ENCODE peak calls at places on chromosomes 6 and 20, in six cellular contexts. One of them, this sample, is unnamed.

GRCh38 chr6:134028438-134028837 is 24.0 kb downstream of the SLC2A12 start:
- DNase-seq in cardiac fibroblast: no peak
- DNase-seq in endothelial cell of umbilical vein: no peak
- DNase-seq in body of pancreas: no peak
- DNase-seq in GM20000: no peak
- DNase-seq in uterus: no peak
- DNase-seq in this sample: no peak

GRCh38 chr6:79277109-79277508 is 42.6 kb upstream of the HMGN3 start:
- DNase-seq in uterus: no peak
- DNase-seq in body of pancreas: no peak
- DNase-seq in GM20000: no peak
- DNase-seq in cardiac fibroblast: peak
- DNase-seq in endothelial cell of umbilical vein: peak
- DNase-seq in this sample: no peak

GRCh38 chr20:51164732-51165530 is 142.0 kb upstream of the KCNG1 start:
- DNase-seq in GM20000: no peak
- DNase-seq in uterus: no peak
- DNase-seq in cardiac fibroblast: no peak
- DNase-seq in body of pancreas: no peak
- DNase-seq in endothelial cell of umbilical vein: no peak
- DNase-seq in this sample: no peak

GRCh38 chr20:37518606-37519507 is 2.2 kb upstream of the NNAT start:
- DNase-seq in cardiac fibroblast: no peak
- DNase-seq in body of pancreas: no peak
- DNase-seq in uterus: peak
- DNase-seq in GM20000: no peak
- DNase-seq in endothelial cell of umbilical vein: peak
- DNase-seq in this sample: no peak

GRCh38 chr6:53761036-53761435 is 33.8 kb upstream of the LRRC1 start:
- DNase-seq in body of pancreas: no peak
- DNase-seq in uterus: no peak
- DNase-seq in cardiac fibroblast: no peak
- DNase-seq in GM20000: no peak
- DNase-seq in endothelial cell of umbilical vein: no peak
- DNase-seq in this sample: no peak

GRCh38 chr6:156582509-156582992 is 194.6 kb upstream of the ARID1B start:
- DNase-seq in cardiac fibroblast: no peak
- DNase-seq in uterus: no peak
- DNase-seq in body of pancreas: no peak
- DNase-seq in endothelial cell of umbilical vein: no peak
- DNase-seq in GM20000: no peak
- DNase-seq in this sample: no peak

GRCh38 chr20:53389516-53389915 is 204.1 kb downstream of the ZNF217 start:
- DNase-seq in endothelial cell of umbilical vein: no peak
- DNase-seq in body of pancreas: no peak
- DNase-seq in uterus: no peak
- DNase-seq in cardiac fibroblast: no peak
- DNase-seq in GM20000: no peak
- DNase-seq in this sample: no peak

GRCh38 chr6:106692112-106692822 is 62.9 kb downstream of the QRSL1 start:
- DNase-seq in GM20000: no peak
- DNase-seq in body of pancreas: peak
- DNase-seq in cardiac fibroblast: peak
- DNase-seq in endothelial cell of umbilical vein: peak
- DNase-seq in uterus: no peak
- DNase-seq in this sample: no peak

GRCh38 chr6:57275384-57275783 is 42.0 kb upstream of the PRIM2 start:
- DNase-seq in cardiac fibroblast: no peak
- DNase-seq in uterus: no peak
- DNase-seq in endothelial cell of umbilical vein: no peak
- DNase-seq in body of pancreas: no peak
- DNase-seq in GM20000: no peak
- DNase-seq in this sample: no peak

GRCh38 chr6:96410467-96410866 is 111.1 kb upstream of the UFL1 start:
- DNase-seq in cardiac fibroblast: no peak
- DNase-seq in body of pancreas: no peak
- DNase-seq in GM20000: no peak
- DNase-seq in endothelial cell of umbilical vein: no peak
- DNase-seq in uterus: no peak
- DNase-seq in this sample: no peak

GRCh38 chr6:10837692-10837996 is 695 bp downstream of the MAK start:
- DNase-seq in uterus: no peak
- DNase-seq in body of pancreas: peak
- DNase-seq in endothelial cell of umbilical vein: no peak
- DNase-seq in cardiac fibroblast: peak
- DNase-seq in GM20000: peak
- DNase-seq in this sample: peak

GRCh38 chr6:92114797-92115196 is 1304.6 kb downstream of the EPHA7 start:
- DNase-seq in endothelial cell of umbilical vein: no peak
- DNase-seq in uterus: no peak
- DNase-seq in body of pancreas: no peak
- DNase-seq in cardiac fibroblast: no peak
- DNase-seq in GM20000: no peak
- DNase-seq in this sample: no peak

GRCh38 chr6:41657131-41658094 is 19.1 kb downstream of the MDFI start:
- DNase-seq in body of pancreas: no peak
- DNase-seq in cardiac fibroblast: no peak
- DNase-seq in endothelial cell of umbilical vein: no peak
- DNase-seq in GM20000: no peak
- DNase-seq in uterus: no peak
- DNase-seq in this sample: no peak

GRCh38 chr6:5619249-5619648 is 357.9 kb downstream of the FARS2 start:
- DNase-seq in uterus: no peak
- DNase-seq in endothelial cell of umbilical vein: no peak
- DNase-seq in body of pancreas: no peak
- DNase-seq in GM20000: peak
- DNase-seq in cardiac fibroblast: no peak
- DNase-seq in this sample: peak

GRCh38 chr20:45995213-45996097 is 13.3 kb upstream of the MMP9 start:
- DNase-seq in endothelial cell of umbilical vein: no peak
- DNase-seq in GM20000: no peak
- DNase-seq in body of pancreas: no peak
- DNase-seq in cardiac fibroblast: no peak
- DNase-seq in uterus: no peak
- DNase-seq in this sample: no peak

GRCh38 chr6:131660195-131660594 is 23.1 kb downstream of the ENPP3 start:
- DNase-seq in uterus: no peak
- DNase-seq in GM20000: no peak
- DNase-seq in cardiac fibroblast: peak
- DNase-seq in body of pancreas: no peak
- DNase-seq in endothelial cell of umbilical vein: peak
- DNase-seq in this sample: no peak

GRCh38 chr20:63856111-63856511 is 5.2 kb upstream of the ABHD16B start:
- DNase-seq in cardiac fibroblast: no peak
- DNase-seq in GM20000: peak
- DNase-seq in uterus: no peak
- DNase-seq in endothelial cell of umbilical vein: no peak
- DNase-seq in body of pancreas: no peak
- DNase-seq in this sample: no peak

GRCh38 chr6:29764422-29765196 is 41.4 kb downstream of the HLA-F start:
- DNase-seq in body of pancreas: no peak
- DNase-seq in endothelial cell of umbilical vein: no peak
- DNase-seq in GM20000: no peak
- DNase-seq in uterus: no peak
- DNase-seq in cardiac fibroblast: peak
- DNase-seq in this sample: no peak

GRCh38 chr20:63053430-63054102 is 46.8 kb upstream of the BHLHE23 start:
- DNase-seq in endothelial cell of umbilical vein: no peak
- DNase-seq in GM20000: no peak
- DNase-seq in uterus: no peak
- DNase-seq in cardiac fibroblast: no peak
- DNase-seq in body of pancreas: peak
- DNase-seq in this sample: peak

GRCh38 chr6:157667211-157668033 is 155.6 kb upstream of the SNX9 start:
- DNase-seq in uterus: peak
- DNase-seq in cardiac fibroblast: peak
- DNase-seq in body of pancreas: peak
- DNase-seq in GM20000: peak
- DNase-seq in endothelial cell of umbilical vein: peak
- DNase-seq in this sample: peak

GRCh38 chr6:157668034-157668401 is 155.0 kb upstream of the SNX9 start:
- DNase-seq in cardiac fibroblast: no peak
- DNase-seq in GM20000: no peak
- DNase-seq in body of pancreas: no peak
- DNase-seq in uterus: no peak
- DNase-seq in endothelial cell of umbilical vein: no peak
- DNase-seq in this sample: no peak

GRCh38 chr6:157670466-157671186 is 152.4 kb upstream of the SNX9 start:
- DNase-seq in body of pancreas: no peak
- DNase-seq in uterus: peak
- DNase-seq in endothelial cell of umbilical vein: no peak
- DNase-seq in cardiac fibroblast: no peak
- DNase-seq in GM20000: no peak
- DNase-seq in this sample: peak

GRCh38 chr6:157668690-157669089 is 154.4 kb upstream of the SNX9 start:
- DNase-seq in body of pancreas: no peak
- DNase-seq in GM20000: no peak
- DNase-seq in endothelial cell of umbilical vein: no peak
- DNase-seq in cardiac fibroblast: no peak
- DNase-seq in uterus: no peak
- DNase-seq in this sample: no peak

GRCh38 chr6:157669747-157670216 is 153.3 kb upstream of the SNX9 start:
- DNase-seq in GM20000: no peak
- DNase-seq in cardiac fibroblast: peak
- DNase-seq in endothelial cell of umbilical vein: peak
- DNase-seq in uterus: peak
- DNase-seq in body of pancreas: peak
- DNase-seq in this sample: peak
- TF ChIP-seq CTCF in GM20000: no peak
- TF ChIP-seq CTCF in cardiac fibroblast: peak
- TF ChIP-seq CTCF in endothelial cell of umbilical vein: no peak
- TF ChIP-seq CTCF in uterus: peak
- TF ChIP-seq CTCF in body of pancreas: no peak
- TF ChIP-seq CTCF in this sample: no peak

DNA sequence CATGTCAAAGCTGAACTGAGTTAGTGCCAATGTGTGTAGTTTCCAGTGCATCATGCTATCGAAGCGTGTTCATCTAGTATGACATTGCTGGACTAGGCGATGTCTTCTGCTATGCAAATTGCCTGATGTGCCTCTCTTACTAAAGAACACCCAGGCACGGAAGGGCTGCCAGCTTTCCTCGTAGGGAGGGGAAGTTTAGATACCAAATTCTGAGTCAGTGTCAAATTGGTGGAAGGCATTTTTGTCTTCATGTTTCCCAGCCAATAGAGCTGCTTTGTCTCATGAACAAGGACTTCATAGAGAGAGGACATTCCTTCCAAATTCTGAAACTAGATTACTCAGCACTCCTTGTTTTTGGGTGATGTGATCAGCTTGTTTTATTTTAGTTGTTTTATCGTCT is 320.1 kb downstream of the BTBD3 start:
- DNase-seq in cardiac fibroblast: no peak
- DNase-seq in GM20000: no peak
- DNase-seq in endothelial cell of umbilical vein: no peak
- DNase-seq in uterus: no peak
- DNase-seq in body of pancreas: no peak
- DNase-seq in this sample: no peak
- TF ChIP-seq CTCF in cardiac fibroblast: no peak
- TF ChIP-seq CTCF in GM20000: no peak
- TF ChIP-seq CTCF in endothelial cell of umbilical vein: no peak
- TF ChIP-seq CTCF in uterus: no peak
- TF ChIP-seq CTCF in body of pancreas: no peak
- TF ChIP-seq CTCF in this sample: no peak

DNA sequence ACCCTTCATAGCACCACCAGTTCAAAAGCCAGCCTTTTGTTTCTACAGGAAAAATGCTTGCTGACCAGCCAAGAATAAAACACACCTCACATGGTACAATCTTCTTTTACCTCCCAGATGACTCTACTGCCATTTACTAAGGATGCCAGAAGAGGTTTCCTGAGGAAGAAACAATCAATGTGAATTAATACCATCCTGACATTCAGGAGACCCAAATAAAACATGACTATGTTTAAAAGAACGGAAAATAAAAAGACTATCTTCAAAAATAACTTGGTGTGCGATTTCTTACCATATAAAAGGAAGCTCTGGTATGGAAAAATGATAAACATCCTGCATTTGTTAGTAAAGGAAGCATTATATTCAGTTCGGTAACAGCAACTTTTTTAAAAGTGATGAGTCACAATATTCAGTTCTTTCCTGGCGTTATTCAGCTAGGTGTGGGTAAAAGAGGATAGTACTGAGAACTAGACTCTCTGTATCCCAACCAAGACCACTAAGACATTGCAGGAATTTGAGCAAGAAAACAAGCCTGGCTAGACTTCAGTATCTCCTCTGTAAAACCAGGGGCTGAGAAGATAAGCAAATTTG is 16.3 kb downstream of the COL21A1 start:
- DNase-seq in GM20000: no peak
- DNase-seq in endothelial cell of umbilical vein: peak
- DNase-seq in uterus: no peak
- DNase-seq in body of pancreas: no peak
- DNase-seq in cardiac fibroblast: no peak
- DNase-seq in this sample: no peak
- TF ChIP-seq CTCF in GM20000: no peak
- TF ChIP-seq CTCF in endothelial cell of umbilical vein: no peak
- TF ChIP-seq CTCF in uterus: no peak
- TF ChIP-seq CTCF in body of pancreas: no peak
- TF ChIP-seq CTCF in cardiac fibroblast: no peak
- TF ChIP-seq CTCF in this sample: no peak

GRCh38 chr20:25336561-25337422 is 53.8 kb downstream of the ABHD12 start:
- DNase-seq in cardiac fibroblast: peak
- DNase-seq in GM20000: no peak
- DNase-seq in uterus: no peak
- DNase-seq in endothelial cell of umbilical vein: no peak
- DNase-seq in body of pancreas: peak
- DNase-seq in this sample: no peak
- TF ChIP-seq CTCF in cardiac fibroblast: peak
- TF ChIP-seq CTCF in GM20000: no peak
- TF ChIP-seq CTCF in uterus: no peak
- TF ChIP-seq CTCF in endothelial cell of umbilical vein: no peak
- TF ChIP-seq CTCF in body of pancreas: peak
- TF ChIP-seq CTCF in this sample: no peak

DNA sequence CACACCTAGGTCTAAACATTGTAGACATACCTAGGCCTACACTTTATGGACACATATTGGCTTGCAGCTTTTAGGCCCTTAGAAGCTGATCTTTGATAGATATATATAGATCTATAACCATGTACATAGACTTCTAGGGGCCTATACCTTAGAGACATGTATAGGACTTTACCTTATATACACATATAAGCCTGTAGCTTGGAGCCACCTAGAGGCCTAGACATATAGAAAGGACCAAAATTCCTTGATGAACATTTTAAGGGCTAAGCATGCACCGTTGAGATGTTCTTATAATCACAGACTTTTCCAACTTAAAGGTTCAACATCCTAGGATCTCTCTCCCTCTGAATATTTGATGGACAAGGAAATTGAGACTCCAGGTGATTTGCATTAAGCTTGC is 371.7 kb upstream of the SASH1 start:
- DNase-seq in GM20000: no peak
- DNase-seq in uterus: no peak
- DNase-seq in cardiac fibroblast: peak
- DNase-seq in body of pancreas: no peak
- DNase-seq in endothelial cell of umbilical vein: peak
- DNase-seq in this sample: no peak
- TF ChIP-seq CTCF in GM20000: no peak
- TF ChIP-seq CTCF in uterus: no peak
- TF ChIP-seq CTCF in cardiac fibroblast: no peak
- TF ChIP-seq CTCF in body of pancreas: no peak
- TF ChIP-seq CTCF in endothelial cell of umbilical vein: no peak
- TF ChIP-seq CTCF in this sample: no peak